ENCODE peak calls at places on chromosomes 4 and X, in seven cellular contexts. One of them, this sample, is unnamed.

GRCh38 chr4:56871357-56871993 is 36.2 kb upstream of the REST start:
- DNase-seq in psoas muscle: peak
- DNase-seq in AG04449: no peak
- DNase-seq in AG10803: peak
- DNase-seq in fibroblast of lung: peak
- DNase-seq in fibroblast of pulmonary artery: peak
- DNase-seq in ovary: no peak
- DNase-seq in this sample: no peak

GRCh38 chr4:91058345-91058744 is 931.2 kb downstream of the CCSER1 start:
- DNase-seq in psoas muscle: no peak
- DNase-seq in AG04449: no peak
- DNase-seq in AG10803: no peak
- DNase-seq in fibroblast of lung: peak
- DNase-seq in fibroblast of pulmonary artery: peak
- DNase-seq in ovary: no peak
- DNase-seq in this sample: no peak

GRCh38 chr4:73068496-73069337 is 799 bp downstream of the COX18 start:
- DNase-seq in psoas muscle: no peak
- DNase-seq in AG04449: no peak
- DNase-seq in AG10803: peak
- DNase-seq in fibroblast of lung: peak
- DNase-seq in fibroblast of pulmonary artery: peak
- DNase-seq in ovary: no peak
- DNase-seq in this sample: no peak

GRCh38 chr4:17721496-17722360 is 59.7 kb downstream of the FAM184B start:
- DNase-seq in psoas muscle: no peak
- DNase-seq in AG04449: peak
- DNase-seq in AG10803: peak
- DNase-seq in fibroblast of lung: no peak
- DNase-seq in fibroblast of pulmonary artery: peak
- DNase-seq in ovary: no peak
- DNase-seq in this sample: peak

GRCh38 chr4:167906851-167907250 is 185.5 kb upstream of the ANXA10 start:
- DNase-seq in psoas muscle: no peak
- DNase-seq in AG04449: no peak
- DNase-seq in AG10803: no peak
- DNase-seq in fibroblast of lung: no peak
- DNase-seq in fibroblast of pulmonary artery: peak
- DNase-seq in ovary: no peak
- DNase-seq in this sample: no peak

GRCh38 chrX:101359966-101360365 is 11.4 kb upstream of the TIMM8A start:
- DNase-seq in psoas muscle: no peak
- DNase-seq in AG04449: no peak
- DNase-seq in AG10803: peak
- DNase-seq in fibroblast of lung: no peak
- DNase-seq in fibroblast of pulmonary artery: peak
- DNase-seq in ovary: no peak
- DNase-seq in this sample: no peak

GRCh38 chrX:64975491-64975890 is 759 bp downstream of the ZC4H2 start:
- DNase-seq in psoas muscle: peak
- DNase-seq in AG04449: no peak
- DNase-seq in AG10803: no peak
- DNase-seq in fibroblast of lung: peak
- DNase-seq in fibroblast of pulmonary artery: peak
- DNase-seq in ovary: peak
- DNase-seq in this sample: no peak

GRCh38 chr4:7779194-7779768 is 160.4 kb downstream of the AFAP1 start:
- DNase-seq in psoas muscle: no peak
- DNase-seq in AG04449: no peak
- DNase-seq in AG10803: peak
- DNase-seq in fibroblast of lung: peak
- DNase-seq in fibroblast of pulmonary artery: no peak
- DNase-seq in ovary: no peak
- DNase-seq in this sample: no peak

GRCh38 chr4:156638925-156639605 is 332.5 kb downstream of the PDGFC start:
- DNase-seq in psoas muscle: no peak
- DNase-seq in AG04449: no peak
- DNase-seq in AG10803: peak
- DNase-seq in fibroblast of lung: peak
- DNase-seq in fibroblast of pulmonary artery: peak
- DNase-seq in ovary: no peak
- DNase-seq in this sample: no peak

GRCh38 chr4:101356928-101357327 is 9.6 kb upstream of the PPP3CA start:
- DNase-seq in psoas muscle: no peak
- DNase-seq in AG04449: peak
- DNase-seq in AG10803: peak
- DNase-seq in fibroblast of lung: peak
- DNase-seq in fibroblast of pulmonary artery: peak
- DNase-seq in ovary: no peak
- DNase-seq in this sample: peak

GRCh38 chr4:19455850-19456602 is 795.7 kb upstream of the SLIT2 start:
- DNase-seq in psoas muscle: no peak
- DNase-seq in AG04449: no peak
- DNase-seq in AG10803: no peak
- DNase-seq in fibroblast of lung: no peak
- DNase-seq in fibroblast of pulmonary artery: no peak
- DNase-seq in ovary: no peak
- DNase-seq in this sample: no peak

GRCh38 chrX:72123471-72124185 is 8.1 kb downstream of the RTL5 start:
- DNase-seq in psoas muscle: peak
- DNase-seq in AG04449: peak
- DNase-seq in AG10803: peak
- DNase-seq in fibroblast of lung: peak
- DNase-seq in fibroblast of pulmonary artery: peak
- DNase-seq in ovary: no peak
- DNase-seq in this sample: no peak

GRCh38 chr4:7725951-7726350 is 213.7 kb downstream of the AFAP1 start:
- DNase-seq in psoas muscle: no peak
- DNase-seq in AG04449: no peak
- DNase-seq in AG10803: peak
- DNase-seq in fibroblast of lung: peak
- DNase-seq in fibroblast of pulmonary artery: no peak
- DNase-seq in ovary: no peak
- DNase-seq in this sample: no peak

GRCh38 chr4:47531241-47531953 is 46.3 kb downstream of the ATP10D start:
- DNase-seq in psoas muscle: no peak
- DNase-seq in AG04449: peak
- DNase-seq in AG10803: peak
- DNase-seq in fibroblast of lung: peak
- DNase-seq in fibroblast of pulmonary artery: peak
- DNase-seq in ovary: no peak
- DNase-seq in this sample: no peak

GRCh38 chrX:50579955-50580354 is 109.3 kb upstream of the DGKK start:
- DNase-seq in psoas muscle: no peak
- DNase-seq in AG04449: peak
- DNase-seq in AG10803: peak
- DNase-seq in fibroblast of lung: peak
- DNase-seq in fibroblast of pulmonary artery: peak
- DNase-seq in ovary: no peak
- DNase-seq in this sample: peak

GRCh38 chrX:65406532-65406931 is 128.1 kb downstream of the LAS1L start:
- DNase-seq in psoas muscle: no peak
- DNase-seq in AG04449: no peak
- DNase-seq in AG10803: no peak
- DNase-seq in fibroblast of lung: no peak
- DNase-seq in fibroblast of pulmonary artery: no peak
- DNase-seq in ovary: no peak
- DNase-seq in this sample: no peak

GRCh38 chrX:71989768-71990167 is 79.1 kb downstream of the NHSL2 start:
- DNase-seq in psoas muscle: no peak
- DNase-seq in AG04449: peak
- DNase-seq in AG10803: peak
- DNase-seq in fibroblast of lung: peak
- DNase-seq in fibroblast of pulmonary artery: peak
- DNase-seq in ovary: no peak
- DNase-seq in this sample: peak

GRCh38 chrX:12741416-12741815 is 49.8 kb upstream of the PRPS2 start:
- DNase-seq in psoas muscle: no peak
- DNase-seq in AG04449: no peak
- DNase-seq in AG10803: no peak
- DNase-seq in fibroblast of lung: no peak
- DNase-seq in fibroblast of pulmonary artery: no peak
- DNase-seq in ovary: no peak
- DNase-seq in this sample: no peak

GRCh38 chr4:163161536-163162205 is 5.0 kb downstream of the NAF1 start:
- DNase-seq in psoas muscle: no peak
- DNase-seq in AG04449: peak
- DNase-seq in AG10803: peak
- DNase-seq in fibroblast of lung: peak
- DNase-seq in fibroblast of pulmonary artery: peak
- DNase-seq in ovary: no peak
- DNase-seq in this sample: no peak

GRCh38 chrX:104098151-104098808 is 14.0 kb upstream of the ZCCHC18 start:
- DNase-seq in psoas muscle: no peak
- DNase-seq in AG04449: peak
- DNase-seq in AG10803: peak
- DNase-seq in fibroblast of lung: peak
- DNase-seq in fibroblast of pulmonary artery: peak
- DNase-seq in ovary: peak
- DNase-seq in this sample: peak

GRCh38 chrX:48507246-48507645 is 1.5 kb upstream of the PORCN start:
- DNase-seq in psoas muscle: no peak
- DNase-seq in AG04449: no peak
- DNase-seq in AG10803: no peak
- DNase-seq in fibroblast of lung: no peak
- DNase-seq in fibroblast of pulmonary artery: no peak
- DNase-seq in ovary: no peak
- DNase-seq in this sample: no peak
- TF ChIP-seq CTCF in psoas muscle: no peak
- TF ChIP-seq CTCF in AG04449: no peak
- TF ChIP-seq CTCF in AG10803: no peak
- TF ChIP-seq CTCF in fibroblast of lung: no peak
- TF ChIP-seq CTCF in fibroblast of pulmonary artery: no peak
- TF ChIP-seq CTCF in ovary: no peak
- TF ChIP-seq CTCF in this sample: no peak

GRCh38 chr4:10593130-10593529 is 91.4 kb downstream of the CLNK start:
- DNase-seq in psoas muscle: no peak
- DNase-seq in AG04449: no peak
- DNase-seq in AG10803: no peak
- DNase-seq in fibroblast of lung: no peak
- DNase-seq in fibroblast of pulmonary artery: no peak
- DNase-seq in ovary: no peak
- DNase-seq in this sample: no peak
- TF ChIP-seq CTCF in psoas muscle: no peak
- TF ChIP-seq CTCF in AG04449: no peak
- TF ChIP-seq CTCF in AG10803: no peak
- TF ChIP-seq CTCF in fibroblast of lung: no peak
- TF ChIP-seq CTCF in fibroblast of pulmonary artery: no peak
- TF ChIP-seq CTCF in ovary: no peak
- TF ChIP-seq CTCF in this sample: no peak

DNA sequence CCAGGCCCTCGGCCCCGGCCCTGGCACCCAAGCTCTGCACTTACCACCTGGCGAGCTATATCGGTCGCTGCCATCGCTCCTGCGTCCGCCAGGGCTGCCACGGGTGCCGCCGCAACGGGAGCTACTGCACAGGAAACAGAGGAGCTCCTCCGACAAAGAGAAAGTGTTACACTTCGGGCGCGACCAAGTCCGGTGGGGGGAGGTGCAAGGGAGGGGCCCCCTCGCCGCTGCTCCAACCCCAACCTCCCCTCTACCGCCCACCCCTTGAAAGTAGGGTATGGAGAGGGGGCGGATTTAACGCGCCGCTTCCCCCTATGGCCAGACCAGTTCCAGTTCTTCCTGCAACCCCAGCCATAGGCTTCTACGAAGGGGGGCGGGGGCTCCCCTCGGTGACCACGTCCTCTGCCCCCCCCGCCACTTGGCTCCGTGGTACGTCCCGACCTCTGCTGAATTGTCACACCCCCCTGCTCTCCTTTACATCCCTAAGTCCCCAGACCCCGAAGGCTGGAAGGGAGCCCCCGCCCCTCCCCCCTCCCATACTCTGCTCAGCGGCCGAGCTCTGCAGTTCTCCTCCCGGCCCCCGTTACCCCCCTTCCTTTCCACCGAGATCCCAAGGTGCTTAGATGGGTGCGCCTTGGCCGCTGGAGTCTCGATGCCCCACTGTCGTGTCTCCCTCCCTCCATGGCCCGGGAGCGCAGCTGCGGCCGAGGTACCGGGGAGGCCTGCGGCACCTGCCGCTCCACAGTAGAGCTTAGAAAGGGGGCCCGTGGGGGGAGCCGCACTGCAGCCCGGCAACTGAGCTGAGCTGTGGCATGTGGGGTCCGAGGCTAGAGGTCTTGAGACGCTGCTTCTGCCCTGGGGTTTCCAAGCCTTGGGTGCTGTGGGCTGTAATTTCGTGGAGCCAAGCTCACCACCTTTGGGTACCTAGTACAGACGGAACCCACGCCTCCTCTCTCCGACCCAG is at the start of gene SEPTIN6:
- DNase-seq in psoas muscle: peak
- DNase-seq in AG04449: no peak
- DNase-seq in AG10803: peak
- DNase-seq in fibroblast of lung: peak
- DNase-seq in fibroblast of pulmonary artery: peak
- DNase-seq in ovary: peak
- DNase-seq in this sample: no peak
- TF ChIP-seq CTCF in psoas muscle: no peak
- TF ChIP-seq CTCF in AG04449: peak
- TF ChIP-seq CTCF in AG10803: no peak
- TF ChIP-seq CTCF in fibroblast of lung: no peak
- TF ChIP-seq CTCF in fibroblast of pulmonary artery: no peak
- TF ChIP-seq CTCF in ovary: no peak
- TF ChIP-seq CTCF in this sample: peak

GRCh38 chr4:70737409-70737808 is 15.6 kb downstream of the RUFY3 start:
- DNase-seq in psoas muscle: no peak
- DNase-seq in AG04449: no peak
- DNase-seq in AG10803: no peak
- DNase-seq in fibroblast of lung: no peak
- DNase-seq in fibroblast of pulmonary artery: no peak
- DNase-seq in ovary: no peak
- DNase-seq in this sample: no peak
- TF ChIP-seq CTCF in psoas muscle: no peak
- TF ChIP-seq CTCF in AG04449: no peak
- TF ChIP-seq CTCF in AG10803: no peak
- TF ChIP-seq CTCF in fibroblast of lung: no peak
- TF ChIP-seq CTCF in fibroblast of pulmonary artery: no peak
- TF ChIP-seq CTCF in ovary: no peak
- TF ChIP-seq CTCF in this sample: no peak

DNA sequence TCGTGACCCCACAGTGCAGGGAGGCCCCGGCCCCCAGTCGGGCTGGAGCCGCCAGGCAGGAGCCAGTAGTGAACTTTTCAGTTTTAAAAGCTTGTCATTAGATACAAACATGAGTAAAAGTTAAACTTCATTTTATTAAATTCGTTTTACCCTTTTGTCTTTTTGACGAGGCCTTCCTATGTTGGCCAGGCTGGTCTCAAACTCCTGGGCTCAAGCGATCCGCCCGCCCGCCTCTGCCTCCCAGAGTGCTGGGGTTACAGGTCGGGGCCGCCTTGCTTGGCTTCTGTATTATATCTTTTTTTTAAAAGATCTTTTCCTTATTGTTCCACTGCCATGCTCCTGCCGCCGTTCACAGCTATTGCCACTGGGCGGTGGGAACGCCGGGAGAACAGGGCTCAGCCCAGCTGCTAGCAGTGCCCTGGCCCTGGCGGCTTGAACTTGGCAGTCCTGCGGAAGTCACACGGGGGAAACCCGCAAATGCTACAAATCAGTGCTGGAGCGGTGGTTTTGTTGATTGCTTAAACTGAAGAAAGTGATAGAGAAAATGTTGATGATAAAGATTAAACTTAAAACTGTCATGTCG is 968 bp upstream of the NELFA start:
- DNase-seq in psoas muscle: peak
- DNase-seq in AG04449: no peak
- DNase-seq in AG10803: peak
- DNase-seq in fibroblast of lung: peak
- DNase-seq in fibroblast of pulmonary artery: peak
- DNase-seq in ovary: peak
- DNase-seq in this sample: no peak
- TF ChIP-seq CTCF in psoas muscle: peak
- TF ChIP-seq CTCF in AG04449: peak
- TF ChIP-seq CTCF in AG10803: peak
- TF ChIP-seq CTCF in fibroblast of lung: peak
- TF ChIP-seq CTCF in fibroblast of pulmonary artery: peak
- TF ChIP-seq CTCF in ovary: no peak
- TF ChIP-seq CTCF in this sample: no peak

This sample was measured in AG09309.